ENCODE peak calls at places on chromosome X, in five cellular contexts. A is fibroblast of lung; C is tibial artery; N is left ventricle myocardium inferior; F is effector memory CD4-positive, alpha-beta T cell. Q is an unnamed sample. For H3K27me3 and H3K4me1, the result is how much of the 10 kb centered on the place peaks cover.

GRCh38 chrX:14697453-14697852 is 168.1 kb downstream of the GLRA2 start:
- DNase-seq in A (no peak), C (no peak), N (no peak), F (no peak), Q (no peak)

GRCh38 chrX:154751669-154752271 is 893 bp upstream of the GAB3 start:
- DNase-seq in A (no peak), C (no peak), N (no peak), F (no peak), Q (no peak)

GRCh38 chrX:63747331-63747730 is 37.7 kb downstream of the ARHGEF9 start:
- DNase-seq in A (peak), C (no peak), N (no peak), F (no peak), Q (no peak)

GRCh38 chrX:133365886-133366611 is 49.2 kb downstream of the GPC4 start:
- DNase-seq in A (peak), C (no peak), N (no peak), F (no peak), Q (no peak)

GRCh38 chrX:123291623-123292022 is 107.5 kb downstream of the GRIA3 start:
- DNase-seq in A (no peak), C (no peak), N (no peak), F (no peak), Q (no peak)

GRCh38 chrX:102720237-102721168 is at the start of gene GPRASP3:
- DNase-seq in A (peak), C (peak), N (peak), F (peak), Q (peak)

GRCh38 chrX:134849390-134849789 is 141.4 kb upstream of the SMIM10 start:
- DNase-seq in A (peak), C (no peak), N (no peak), F (no peak), Q (no peak)

GRCh38 chrX:44332437-44332836 is 11.0 kb downstream of the EFHC2 start:
- DNase-seq in A (no peak), C (no peak), N (no peak), F (no peak), Q (no peak)

GRCh38 chrX:78997870-78998558 is 52.8 kb downstream of the P2RY10 start:
- DNase-seq in A (no peak), C (no peak), N (no peak), F (peak), Q (no peak)

GRCh38 chrX:153352858-153353257 is 18.9 kb downstream of the ZNF275 start:
- DNase-seq in A (no peak), C (no peak), N (no peak), F (no peak), Q (no peak)

GRCh38 chrX:46574337-46574940 is 874 bp downstream of the CHST7 start:
- DNase-seq in A (peak), C (no peak), N (no peak), F (peak), Q (no peak)

GRCh38 chrX:41491267-41492004 is 44.3 kb downstream of the NYX start:
- DNase-seq in A (peak), C (no peak), N (no peak), F (no peak), Q (no peak)

GRCh38 chrX:81120936-81121351 is 80.8 kb downstream of the HMGN5 start:
- DNase-seq in A (peak), C (peak), N (peak), F (no peak), Q (no peak)

GRCh38 chrX:134374294-134374693 is 85.7 kb upstream of the HPRT1 start:
- DNase-seq in A (peak), C (no peak), N (no peak), F (no peak), Q (no peak)

GRCh38 chrX:101485212-101486064 is at the start of gene ARMCX4:
- DNase-seq in A (peak), C (peak), N (peak), F (no peak), Q (no peak)

GRCh38 chrX:134821370-134821769 is 163.1 kb upstream of the PLAC1 start:
- DNase-seq in A (peak), C (no peak), N (peak), F (no peak), Q (no peak)

GRCh38 chrX:47743504-47743903 is 84.5 kb upstream of the UXT start:
- DNase-seq in A (peak), C (no peak), N (no peak), F (no peak), Q (no peak)

GRCh38 chrX:112818114-112819012 is 22.3 kb downstream of the AMOT start:
- DNase-seq in A (no peak), C (no peak), N (peak), F (no peak), Q (no peak)

GRCh38 chrX:110759785-110760184 is 35.8 kb downstream of the CHRDL1 start:
- DNase-seq in A (peak), C (no peak), N (no peak), F (no peak), Q (no peak)

DNA sequence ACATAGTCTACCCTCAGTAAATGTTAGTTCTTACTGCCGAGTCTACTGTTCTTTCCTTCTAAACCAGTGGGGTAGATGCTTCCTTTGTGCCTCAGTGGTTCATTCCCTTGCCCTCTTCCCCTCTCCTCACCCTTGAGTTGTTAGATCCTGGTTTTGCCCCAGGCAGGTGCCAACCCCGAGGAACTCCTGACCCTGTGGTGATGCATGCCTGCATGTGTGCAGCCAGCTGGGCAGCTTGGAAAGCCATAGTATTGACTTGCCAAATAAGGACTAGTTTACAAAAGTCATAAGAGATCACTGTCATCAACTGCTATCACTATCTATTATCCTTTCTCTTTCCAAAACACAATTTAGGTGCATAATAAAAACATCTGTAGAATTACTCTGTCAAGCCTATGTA is 50.9 kb downstream of the REPS2 start:
- DNase-seq in A (no peak), C (no peak), N (no peak), F (no peak), Q (no peak)
- H3K27me3 ChIP-seq in A (under half), C (under half), N (under half), F (under half), Q (under half)

GRCh38 chrX:68077378-68077777 is 355.9 kb downstream of the OPHN1 start:
- DNase-seq in A (no peak), C (no peak), N (no peak), F (no peak), Q (no peak)
- H3K4me1 ChIP-seq in A (under half), C (under half), N (under half), F (under half), Q (under half)

GRCh38 chrX:108028854-108029253 is 16.0 kb upstream of the VSIG1 start:
- DNase-seq in A (no peak), C (no peak), N (no peak), F (no peak), Q (no peak)
- H3K27me3 ChIP-seq in A (under half), C (under half), N (under half), F (under half), Q (under half)

DNA sequence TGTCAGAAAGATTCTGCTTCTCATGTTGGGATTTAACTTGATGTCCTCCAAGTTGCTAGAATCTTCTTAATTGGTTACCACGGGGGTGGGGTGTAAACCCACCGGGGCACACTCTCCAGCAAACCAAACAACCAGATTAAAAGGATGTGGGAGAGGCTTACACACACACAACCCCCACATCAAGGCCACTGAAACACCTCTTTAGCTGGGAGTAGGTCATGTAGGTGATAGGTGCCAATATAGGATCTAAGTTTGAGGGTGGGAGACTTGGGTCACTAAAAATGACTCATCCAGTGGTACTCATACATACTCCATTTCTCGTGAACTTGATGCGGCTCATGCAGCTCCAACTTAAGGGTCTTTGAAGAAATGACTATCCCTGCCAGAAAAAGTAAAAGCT is 20.6 kb upstream of the CD40LG start:
- DNase-seq in A (no peak), C (no peak), N (no peak), F (peak), Q (no peak)
- H3K4me1 ChIP-seq in A (under half), C (under half), N (under half), F (under half), Q (under half)

GRCh38 chrX:31656013-31656412 is 584.2 kb upstream of the FTHL17 start:
- DNase-seq in A (peak), C (no peak), N (no peak), F (no peak), Q (no peak)

GRCh38 chrX:31652651-31653050 is 580.8 kb upstream of the FTHL17 start:
- DNase-seq in A (no peak), C (no peak), N (no peak), F (no peak), Q (no peak)

GRCh38 chrX:31649176-31649575 is 577.3 kb upstream of the FTHL17 start:
- DNase-seq in A (no peak), C (no peak), N (no peak), F (no peak), Q (no peak)

GRCh38 chrX:31658360-31658759 is 586.5 kb upstream of the FTHL17 start:
- DNase-seq in A (peak), C (no peak), N (no peak), F (no peak), Q (no peak)

GRCh38 chrX:31653395-31653794 is 581.6 kb upstream of the FTHL17 start:
- DNase-seq in A (no peak), C (no peak), N (no peak), F (no peak), Q (no peak)
- H3K27me3 ChIP-seq in A (under half), C (under half), N (under half), F (under half), Q (under half)

DNA sequence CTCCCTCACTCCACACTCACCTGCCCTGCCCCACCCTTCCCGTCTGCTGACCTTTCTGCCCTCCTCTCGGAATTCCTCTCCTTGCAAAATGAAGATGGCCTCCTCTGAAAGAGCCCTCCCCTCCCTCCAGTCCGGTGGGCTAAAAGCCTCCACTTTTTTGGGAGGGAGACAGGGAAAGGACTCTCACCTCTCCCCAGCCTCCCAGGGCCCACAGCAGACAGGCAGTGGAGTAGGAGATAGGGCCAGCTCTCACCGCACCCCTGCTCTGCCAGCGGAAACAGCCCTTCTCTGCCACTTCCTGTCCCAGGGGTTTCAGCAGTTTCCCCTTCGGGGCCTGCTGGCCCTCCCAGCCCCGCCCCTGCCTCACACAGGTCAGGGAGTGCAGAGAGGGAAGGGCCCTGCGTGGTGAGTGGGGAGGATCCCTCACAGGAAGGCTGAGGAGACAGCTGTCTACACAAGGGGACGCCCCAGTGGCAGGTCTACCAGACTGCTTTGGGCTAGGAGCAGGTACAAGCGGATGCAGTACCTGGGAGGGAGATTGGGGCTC is 18.2 kb downstream of the ELF4 start:
- DNase-seq in A (no peak), C (no peak), N (peak), F (peak), Q (no peak)
- H3K4me1 ChIP-seq in A (under half), C (under half), N (under half), F (under half), Q (under half)

DNA sequence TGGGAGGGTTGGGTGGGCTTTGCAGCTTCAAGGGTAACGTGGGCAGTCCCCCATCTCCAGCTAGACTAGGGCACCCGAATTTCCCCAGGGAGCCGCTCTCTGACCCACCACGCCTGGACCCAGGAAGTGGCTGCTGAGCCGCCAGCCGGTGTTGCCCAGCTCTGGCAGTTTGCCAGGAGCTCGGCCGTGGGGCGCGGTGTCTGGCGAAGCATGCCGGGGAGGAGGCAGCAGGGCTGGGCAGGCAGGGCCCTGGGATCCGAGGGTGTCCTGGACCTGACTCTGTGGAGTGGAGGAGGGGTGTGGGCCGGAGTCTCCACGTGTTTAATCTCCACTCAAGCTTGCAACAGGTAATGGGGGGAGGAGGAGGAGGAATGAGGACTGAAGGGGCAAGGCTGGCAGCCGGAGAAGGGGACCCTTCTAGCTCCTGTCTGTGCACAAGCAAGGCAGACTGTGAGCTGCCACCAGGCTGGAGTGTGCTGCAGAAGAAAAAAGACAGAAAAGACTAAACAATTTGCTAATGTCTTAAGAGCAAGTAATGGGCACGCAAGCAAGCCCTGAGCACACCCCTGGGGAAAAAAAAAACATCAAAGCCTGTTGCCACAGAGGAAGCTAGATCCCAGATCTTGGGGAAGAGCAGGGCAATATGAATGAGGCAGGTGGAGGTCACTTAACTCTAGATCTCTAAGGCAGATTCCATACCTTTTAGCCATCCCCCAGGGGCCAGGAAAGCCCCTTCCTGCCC is 2.4 kb downstream of the LONRF3 start:
- DNase-seq in A (no peak), C (peak), N (peak), F (no peak), Q (no peak)
- H3K27me3 ChIP-seq in A (under half), C (under half), N (under half), F (under half), Q (under half)

GRCh38 chrX:45381841-45382240 is 181.2 kb upstream of the DIPK2B start:
- DNase-seq in A (no peak), C (no peak), N (no peak), F (no peak), Q (no peak)
- H3K4me1 ChIP-seq in A (under half), C (under half), N (under half), F (under half), Q (under half)